ENCODE peak calls at places on chromosomes 2 and 18, in seven cellular contexts. U is lower leg skin, I is tibial nerve, A is thyroid gland, V is renal cortical epithelial cell, H is H7, G is D341Med. Z is an unnamed sample.

GRCh38 chr2:241187101-241187690 is 1.3 kb upstream of the ANO7 start:
- DNase-seq in U (no peak), I (no peak), A (no peak), V (no peak), H (peak), G (peak), Z (peak)

GRCh38 chr18:68428026-68428425 is 286.9 kb downstream of the TMX3 start:
- DNase-seq in U (no peak), I (no peak), A (no peak), V (peak), H (no peak), G (no peak), Z (no peak)

GRCh38 chr2:121240436-121240835 is 44.6 kb downstream of the TFCP2L1 start:
- DNase-seq in U (no peak), I (no peak), A (no peak), V (no peak), H (no peak), G (no peak), Z (peak)

GRCh38 chr2:65331361-65331760 is 101.0 kb downstream of the SPRED2 start:
- DNase-seq in U (no peak), I (no peak), A (no peak), V (no peak), H (no peak), G (no peak), Z (no peak)

GRCh38 chr2:62300925-62301324 is 105.0 kb downstream of the B3GNT2 start:
- DNase-seq in U (no peak), I (no peak), A (no peak), V (no peak), H (no peak), G (no peak), Z (no peak)

GRCh38 chr2:149129433-149129832 is 90.9 kb downstream of the LYPD6B start:
- DNase-seq in U (no peak), I (no peak), A (no peak), V (no peak), H (no peak), G (no peak), Z (no peak)

GRCh38 chr2:64348386-64349142 is 105.4 kb upstream of the LGALSL start:
- DNase-seq in U (peak), I (no peak), A (no peak), V (no peak), H (no peak), G (no peak), Z (no peak)

GRCh38 chr2:27262379-27263286 is at the start of gene SLC30A3:
- DNase-seq in U (peak), I (peak), A (peak), V (no peak), H (peak), G (peak), Z (peak)

GRCh38 chr2:203683932-203684556 is 22.4 kb upstream of the CD28 start:
- DNase-seq in U (no peak), I (peak), A (no peak), V (peak), H (no peak), G (no peak), Z (no peak)